ENCODE peak calls at places on chromosomes 12 and 14, in four cellular contexts. G is cardiac muscle cell; Q is naive thymus-derived CD4-positive, alpha-beta T cell; Z is A549. S is an unnamed sample.

GRCh38 chr12:111201036-111201435 is 167.9 kb downstream of the PHETA1 start:
- DNase-seq in G (no peak), Q (no peak), Z (no peak), S (no peak)

GRCh38 chr14:100709252-100709955 is 17.3 kb upstream of the DLK1 start:
- DNase-seq in G (peak; percentile 57), Q (peak; percentile 5), Z (no peak), S (no peak)

GRCh38 chr14:69395929-69396328 is 2.2 kb downstream of the ERH start:
- DNase-seq in G (no peak), Q (no peak), Z (no peak), S (no peak)

GRCh38 chr12:28421374-28421773 is 231.1 kb downstream of the CCDC91 start:
- DNase-seq in G (no peak), Q (no peak), Z (no peak), S (no peak)

GRCh38 chr12:33670284-33670683 is 230.7 kb upstream of the SYT10 start:
- DNase-seq in G (no peak), Q (no peak), Z (no peak), S (no peak)

GRCh38 chr14:34722723-34723545 is 8.5 kb upstream of the CFL2 start:
- DNase-seq in G (peak; percentile 73), Q (peak; percentile 21), Z (peak; percentile 70), S (no peak)

GRCh38 chr12:127328867-127329266 is 938.1 kb upstream of the TMEM132C start:
- DNase-seq in G (no peak), Q (no peak), Z (peak; percentile 11), S (no peak)

GRCh38 chr14:23167006-23167847 is 16.2 kb downstream of the SLC7A8 start:
- DNase-seq in G (no peak), Q (no peak), Z (no peak), S (no peak)

GRCh38 chr14:75711134-75711795 is 50.2 kb downstream of the TTLL5 start:
- DNase-seq in G (peak; percentile 80), Q (peak; percentile 6), Z (peak; percentile 51), S (peak; percentile 42)

GRCh38 chr14:21025374-21026151 is 702 bp upstream of the NDRG2 start:
- DNase-seq in G (peak; percentile 59), Q (no peak), Z (no peak), S (no peak)

GRCh38 chr14:24944800-24945199 is 105.1 kb downstream of the STXBP6 start:
- DNase-seq in G (no peak), Q (no peak), Z (no peak), S (no peak)

GRCh38 chr12:98725481-98726247 is 80.6 kb downstream of the APAF1 start:
- DNase-seq in G (peak; percentile 71), Q (no peak), Z (peak; percentile 19), S (peak; percentile 22)

GRCh38 chr12:46965137-46965536 is 114.3 kb upstream of the PCED1B start:
- DNase-seq in G (no peak), Q (no peak), Z (no peak), S (no peak)

GRCh38 chr14:39293629-39294028 is 59.9 kb downstream of the MIA2 start:
- DNase-seq in G (no peak), Q (no peak), Z (no peak), S (no peak)

GRCh38 chr12:72035625-72036024 is 97.0 kb downstream of the TPH2 start:
- DNase-seq in G (no peak), Q (no peak), Z (no peak), S (no peak)

GRCh38 chr12:50103767-50104321 is at the start of gene GPD1:
- DNase-seq in G (peak; percentile 54), Q (no peak), Z (no peak), S (no peak)

GRCh38 chr12:28100717-28101116 is 89.5 kb upstream of the CCDC91 start:
- DNase-seq in G (no peak), Q (no peak), Z (no peak), S (no peak)

GRCh38 chr12:4133636-4134433 is 139.7 kb upstream of the CCND2 start:
- DNase-seq in G (no peak), Q (no peak), Z (no peak), S (no peak)

GRCh38 chr12:19846561-19846960 is 407.3 kb downstream of the AEBP2 start:
- DNase-seq in G (peak; percentile 82), Q (no peak), Z (peak; percentile 19), S (no peak)

GRCh38 chr12:75720807-75721206 is 209.4 kb upstream of the KRR1 start:
- DNase-seq in G (no peak), Q (no peak), Z (no peak), S (no peak)

GRCh38 chr12:122949405-122949804 is 16.9 kb downstream of the ABCB9 start:
- DNase-seq in G (no peak), Q (no peak), Z (no peak), S (no peak)

GRCh38 chr12:59834659-59835474 is 239.0 kb downstream of the SLC16A7 start:
- DNase-seq in G (peak; percentile 53), Q (peak; percentile 25), Z (peak; percentile 16), S (no peak)

DNA sequence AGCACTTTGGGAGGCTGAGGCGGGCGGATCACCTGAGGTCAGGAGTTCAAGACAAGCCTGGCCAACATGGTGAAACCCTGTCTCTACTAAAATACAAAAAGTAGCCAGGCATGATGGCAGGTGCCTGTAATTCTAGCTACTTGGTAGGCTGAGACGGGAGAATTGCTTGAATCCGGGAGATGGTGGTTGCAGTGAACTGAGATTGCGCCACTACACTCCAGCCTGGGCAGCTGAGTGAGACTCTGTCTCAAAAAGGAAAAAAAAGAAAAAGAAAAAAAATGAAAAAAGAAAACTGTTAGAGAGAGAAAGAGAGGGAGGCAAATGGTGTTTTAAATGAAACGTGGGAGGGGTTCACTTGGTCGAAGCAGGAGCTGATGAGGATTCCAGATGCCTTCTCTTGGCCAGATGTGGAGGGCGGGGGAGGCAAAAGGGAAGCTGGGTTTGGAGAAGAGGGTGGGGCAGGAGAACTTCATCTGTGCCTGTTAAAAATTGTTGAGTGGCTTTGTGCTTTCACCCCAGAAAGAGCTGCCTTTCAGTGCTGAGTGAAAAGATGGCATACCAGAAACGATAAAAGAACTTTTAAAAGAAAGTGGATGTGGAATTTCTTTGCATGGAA is 1.1 kb downstream of the EMP1 start:
- DNase-seq in G (peak; percentile 64), Q (no peak), Z (no peak), S (no peak)
- H3K4me3 ChIP-seq in G (no peak overlapping the region), Q (no peak overlapping the region), Z (peak overlapping the region; percentile 46), S (peak overlapping the region; percentile 48)

DNA sequence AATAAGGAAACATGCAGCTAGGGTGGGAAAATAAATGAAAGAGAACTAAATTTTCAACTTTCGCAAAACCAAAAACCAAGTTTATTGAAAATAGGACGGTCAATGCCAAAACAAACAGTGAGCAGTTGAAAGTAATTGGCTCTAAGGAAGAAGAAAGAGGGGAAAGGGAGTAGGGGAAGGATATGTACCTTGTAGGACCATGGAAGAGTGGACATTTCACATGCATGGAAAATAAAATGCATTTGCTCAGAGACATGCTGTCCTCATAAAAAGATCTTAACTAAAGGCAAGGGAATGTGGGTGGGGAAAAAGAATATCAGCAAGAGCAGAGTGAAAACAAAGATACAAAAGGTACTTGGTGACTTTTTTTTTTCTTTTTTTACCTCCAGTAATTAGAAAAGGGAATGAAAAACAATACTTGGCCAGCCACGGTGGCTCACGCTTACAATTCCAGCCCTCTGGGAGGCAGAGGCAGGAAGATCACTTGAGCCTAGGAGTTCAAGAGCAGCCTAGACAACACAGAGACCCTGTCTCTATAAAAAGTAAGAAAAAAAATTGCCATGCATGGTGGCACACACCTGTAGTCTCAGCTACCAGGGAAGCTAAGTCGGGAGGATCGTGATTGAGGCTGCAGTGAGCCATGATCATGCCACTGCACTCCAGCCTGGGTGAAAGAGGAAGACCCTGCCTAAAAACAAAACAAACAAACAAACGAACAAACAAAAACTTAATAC is 6.6 kb downstream of the TXNDC16 start:
- DNase-seq in G (no peak), Q (no peak), Z (no peak), S (no peak)
- H3K4me3 ChIP-seq in G (no peak overlapping the region), Q (no peak overlapping the region), Z (no peak overlapping the region), S (no peak overlapping the region)

DNA sequence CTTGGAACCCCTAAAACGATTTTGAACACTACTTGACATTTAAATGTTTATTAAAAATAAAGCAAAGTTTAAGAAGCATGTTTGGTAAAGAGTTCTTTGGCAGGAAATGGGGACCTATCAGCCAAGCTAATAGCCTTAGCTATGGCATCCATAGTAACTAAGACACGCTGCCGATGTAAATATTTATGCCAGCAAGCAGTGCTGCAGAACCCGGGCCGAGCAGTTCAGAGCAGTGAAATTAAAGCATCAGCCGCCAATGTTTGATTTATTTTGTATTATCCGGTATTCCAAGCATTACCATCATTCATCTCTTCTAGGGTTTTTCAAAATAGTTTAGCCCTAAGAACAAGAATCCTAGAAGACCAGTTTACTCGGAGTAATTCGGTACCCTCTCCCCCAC is 61.6 kb downstream of the PPP2R5C start:
- DNase-seq in G (no peak), Q (peak; percentile 75), Z (no peak), S (no peak)
- H3K4me3 ChIP-seq in G (no peak overlapping the region), Q (peak overlapping the region; percentile 67), Z (no peak overlapping the region), S (no peak overlapping the region)

GRCh38 chr14:91058017-91058675 is 2.3 kb downstream of the RPS6KA5 start:
- DNase-seq in G (no peak), Q (no peak), Z (no peak), S (no peak)
- H3K4me3 ChIP-seq in G (no peak overlapping the region), Q (no peak overlapping the region), Z (no peak overlapping the region), S (no peak overlapping the region)

DNA sequence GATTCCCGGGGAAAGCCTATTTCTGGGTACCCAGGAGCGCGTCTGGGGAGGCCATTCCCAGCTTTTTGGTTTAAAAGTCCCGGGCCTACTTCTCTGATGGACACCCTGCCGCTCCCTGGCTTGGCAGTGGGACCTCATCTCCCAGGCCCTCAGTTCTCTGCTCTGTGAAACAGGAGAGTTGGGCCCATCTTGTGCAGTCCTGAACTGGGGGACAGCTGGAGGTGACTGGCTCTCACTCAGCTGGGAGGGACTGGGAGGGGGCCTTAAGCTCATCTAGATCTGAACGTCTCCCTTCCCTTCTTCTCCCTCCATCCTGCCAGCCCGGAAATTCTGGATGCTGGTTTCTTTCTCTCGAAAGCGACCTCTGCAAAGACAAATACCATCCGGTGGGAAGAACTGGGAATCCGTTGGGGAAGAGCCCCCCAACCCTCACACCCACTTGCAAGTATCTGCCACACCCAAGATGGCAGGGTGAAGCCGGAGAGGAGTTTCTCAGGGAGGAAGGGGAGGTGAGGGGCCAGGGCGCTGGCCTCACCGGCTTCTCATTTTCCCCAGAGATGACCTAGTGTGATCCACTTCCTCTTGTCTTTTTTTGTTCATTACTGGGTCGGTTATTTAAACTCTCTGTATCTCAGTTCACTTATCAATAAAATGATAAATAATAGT is 1.4 kb downstream of the RIN3 start:
- DNase-seq in G (peak; percentile 17), Q (no peak), Z (no peak), S (no peak)
- H3K4me3 ChIP-seq in G (no peak overlapping the region), Q (peak overlapping the region; percentile 76), Z (peak overlapping the region; percentile 84), S (no peak overlapping the region)

GRCh38 chr12:62606654-62607053 is 140.0 kb downstream of the MON2 start:
- DNase-seq in G (no peak), Q (no peak), Z (peak; percentile 54), S (no peak)

GRCh38 chr12:62604373-62604772 is 137.7 kb downstream of the MON2 start:
- DNase-seq in G (no peak), Q (no peak), Z (no peak), S (no peak)

GRCh38 chr12:62603811-62604098 is 137.1 kb downstream of the MON2 start:
- DNase-seq in G (no peak), Q (no peak), Z (no peak), S (no peak)

GRCh38 chr12:62604856-62605255 is 138.2 kb downstream of the MON2 start:
- DNase-seq in G (peak; percentile 47), Q (no peak), Z (peak; percentile 57), S (peak; percentile 29)

DNA sequence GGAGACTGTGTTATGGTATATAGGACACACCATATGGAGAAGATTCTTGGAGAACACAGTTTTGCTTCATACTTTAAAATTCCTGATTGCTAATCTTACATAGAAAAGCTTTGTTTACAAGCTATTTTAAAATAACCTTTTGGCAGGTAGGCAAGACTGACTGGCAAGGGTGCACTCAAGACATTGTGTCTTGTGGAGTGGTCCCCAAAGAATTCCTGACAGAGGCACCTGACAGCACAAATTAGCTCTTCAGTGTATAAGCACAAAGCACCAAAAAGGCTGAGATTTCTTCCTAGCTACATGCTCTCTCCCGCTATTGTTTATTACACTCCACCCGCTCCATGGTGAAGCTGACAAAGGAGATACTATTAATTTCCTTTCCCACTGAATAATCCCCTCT is 139.3 kb downstream of the MON2 start:
- DNase-seq in G (no peak), Q (no peak), Z (no peak), S (no peak)
- H3K4me3 ChIP-seq in G (no peak overlapping the region), Q (no peak overlapping the region), Z (peak overlapping the region; percentile 65), S (no peak overlapping the region)

S was measured in SJSA1.